ENCODE peak calls at places on chromosomes 1 and 21, in seven cellular contexts. One of them, this sample, is unnamed.

GRCh38 chr1:36831171-36831810 is 203.0 kb downstream of the GRIK3 start:
- DNase-seq in neural progenitor cell: no peak
- DNase-seq in MM.1S: no peak
- DNase-seq in IMR-90: no peak
- DNase-seq in GM12865: no peak
- DNase-seq in CD8-positive, alpha-beta memory T cell: no peak
- DNase-seq in heart right ventricle: no peak
- DNase-seq in this sample: no peak

GRCh38 chr1:58848818-58849411 is 65.1 kb upstream of the JUN start:
- DNase-seq in neural progenitor cell: peak
- DNase-seq in MM.1S: no peak
- DNase-seq in IMR-90: peak
- DNase-seq in GM12865: no peak
- DNase-seq in CD8-positive, alpha-beta memory T cell: no peak
- DNase-seq in heart right ventricle: peak
- DNase-seq in this sample: no peak

GRCh38 chr1:207404849-207405525 is 49.1 kb upstream of the CR2 start:
- DNase-seq in neural progenitor cell: peak
- DNase-seq in MM.1S: peak
- DNase-seq in IMR-90: peak
- DNase-seq in GM12865: peak
- DNase-seq in CD8-positive, alpha-beta memory T cell: no peak
- DNase-seq in heart right ventricle: no peak
- DNase-seq in this sample: no peak

GRCh38 chr1:228016653-228017355 is 10.0 kb downstream of the WNT3A start:
- DNase-seq in neural progenitor cell: no peak
- DNase-seq in MM.1S: no peak
- DNase-seq in IMR-90: no peak
- DNase-seq in GM12865: no peak
- DNase-seq in CD8-positive, alpha-beta memory T cell: no peak
- DNase-seq in heart right ventricle: no peak
- DNase-seq in this sample: no peak

GRCh38 chr1:245894843-245895242 is 612.2 kb downstream of the SMYD3 start:
- DNase-seq in neural progenitor cell: no peak
- DNase-seq in MM.1S: no peak
- DNase-seq in IMR-90: no peak
- DNase-seq in GM12865: peak
- DNase-seq in CD8-positive, alpha-beta memory T cell: no peak
- DNase-seq in heart right ventricle: no peak
- DNase-seq in this sample: no peak

GRCh38 chr1:180167721-180168467 is 13.2 kb downstream of the QSOX1 start:
- DNase-seq in neural progenitor cell: peak
- DNase-seq in MM.1S: no peak
- DNase-seq in IMR-90: peak
- DNase-seq in GM12865: no peak
- DNase-seq in CD8-positive, alpha-beta memory T cell: no peak
- DNase-seq in heart right ventricle: no peak
- DNase-seq in this sample: no peak

GRCh38 chr1:36303244-36303643 is 2.9 kb upstream of the SH3D21 start:
- DNase-seq in neural progenitor cell: no peak
- DNase-seq in MM.1S: no peak
- DNase-seq in IMR-90: no peak
- DNase-seq in GM12865: no peak
- DNase-seq in CD8-positive, alpha-beta memory T cell: no peak
- DNase-seq in heart right ventricle: no peak
- DNase-seq in this sample: no peak

GRCh38 chr1:205041998-205042910 is 758 bp upstream of the CNTN2 start:
- DNase-seq in neural progenitor cell: no peak
- DNase-seq in MM.1S: no peak
- DNase-seq in IMR-90: no peak
- DNase-seq in GM12865: no peak
- DNase-seq in CD8-positive, alpha-beta memory T cell: no peak
- DNase-seq in heart right ventricle: no peak
- DNase-seq in this sample: no peak

GRCh38 chr21:42655797-42656770 is 2.7 kb downstream of the PDE9A start:
- DNase-seq in neural progenitor cell: peak
- DNase-seq in MM.1S: no peak
- DNase-seq in IMR-90: no peak
- DNase-seq in GM12865: no peak
- DNase-seq in CD8-positive, alpha-beta memory T cell: no peak
- DNase-seq in heart right ventricle: no peak
- DNase-seq in this sample: no peak

GRCh38 chr21:38249879-38250278 is 6.9 kb upstream of the KCNJ15 start:
- DNase-seq in neural progenitor cell: no peak
- DNase-seq in MM.1S: no peak
- DNase-seq in IMR-90: no peak
- DNase-seq in GM12865: no peak
- DNase-seq in CD8-positive, alpha-beta memory T cell: no peak
- DNase-seq in heart right ventricle: no peak
- DNase-seq in this sample: no peak

GRCh38 chr1:111203681-111204210 is 3.3 kb upstream of the DENND2D start:
- DNase-seq in neural progenitor cell: no peak
- DNase-seq in MM.1S: peak
- DNase-seq in IMR-90: no peak
- DNase-seq in GM12865: peak
- DNase-seq in CD8-positive, alpha-beta memory T cell: peak
- DNase-seq in heart right ventricle: peak
- DNase-seq in this sample: peak

GRCh38 chr1:28812669-28813468 is 899 bp downstream of the OPRD1 start:
- DNase-seq in neural progenitor cell: no peak
- DNase-seq in MM.1S: no peak
- DNase-seq in IMR-90: no peak
- DNase-seq in GM12865: no peak
- DNase-seq in CD8-positive, alpha-beta memory T cell: no peak
- DNase-seq in heart right ventricle: no peak
- DNase-seq in this sample: no peak

GRCh38 chr21:27818847-27819246 is 852.0 kb upstream of the ADAMTS5 start:
- DNase-seq in neural progenitor cell: no peak
- DNase-seq in MM.1S: no peak
- DNase-seq in IMR-90: no peak
- DNase-seq in GM12865: no peak
- DNase-seq in CD8-positive, alpha-beta memory T cell: no peak
- DNase-seq in heart right ventricle: no peak
- DNase-seq in this sample: no peak

GRCh38 chr1:3222042-3222692 is 153.2 kb downstream of the PRDM16 start:
- DNase-seq in neural progenitor cell: no peak
- DNase-seq in MM.1S: no peak
- DNase-seq in IMR-90: no peak
- DNase-seq in GM12865: no peak
- DNase-seq in CD8-positive, alpha-beta memory T cell: no peak
- DNase-seq in heart right ventricle: no peak
- DNase-seq in this sample: no peak

GRCh38 chr21:36166705-36167104 is 10.1 kb downstream of the DOP1B start:
- DNase-seq in neural progenitor cell: no peak
- DNase-seq in MM.1S: no peak
- DNase-seq in IMR-90: no peak
- DNase-seq in GM12865: no peak
- DNase-seq in CD8-positive, alpha-beta memory T cell: no peak
- DNase-seq in heart right ventricle: no peak
- DNase-seq in this sample: no peak

GRCh38 chr21:32921632-32922230 is 104.0 kb upstream of the OLIG2 start:
- DNase-seq in neural progenitor cell: peak
- DNase-seq in MM.1S: peak
- DNase-seq in IMR-90: peak
- DNase-seq in GM12865: peak
- DNase-seq in CD8-positive, alpha-beta memory T cell: peak
- DNase-seq in heart right ventricle: no peak
- DNase-seq in this sample: no peak

GRCh38 chr21:29017639-29018237 is 1.4 kb downstream of the RWDD2B start:
- DNase-seq in neural progenitor cell: no peak
- DNase-seq in MM.1S: no peak
- DNase-seq in IMR-90: no peak
- DNase-seq in GM12865: peak
- DNase-seq in CD8-positive, alpha-beta memory T cell: no peak
- DNase-seq in heart right ventricle: no peak
- DNase-seq in this sample: no peak
- H3K4me3 ChIP-seq in neural progenitor cell: peak
- H3K4me3 ChIP-seq in MM.1S: peak
- H3K4me3 ChIP-seq in IMR-90: peak
- H3K4me3 ChIP-seq in GM12865: peak
- H3K4me3 ChIP-seq in CD8-positive, alpha-beta memory T cell: peak
- H3K4me3 ChIP-seq in heart right ventricle: no peak
- H3K4me3 ChIP-seq in this sample: peak

DNA sequence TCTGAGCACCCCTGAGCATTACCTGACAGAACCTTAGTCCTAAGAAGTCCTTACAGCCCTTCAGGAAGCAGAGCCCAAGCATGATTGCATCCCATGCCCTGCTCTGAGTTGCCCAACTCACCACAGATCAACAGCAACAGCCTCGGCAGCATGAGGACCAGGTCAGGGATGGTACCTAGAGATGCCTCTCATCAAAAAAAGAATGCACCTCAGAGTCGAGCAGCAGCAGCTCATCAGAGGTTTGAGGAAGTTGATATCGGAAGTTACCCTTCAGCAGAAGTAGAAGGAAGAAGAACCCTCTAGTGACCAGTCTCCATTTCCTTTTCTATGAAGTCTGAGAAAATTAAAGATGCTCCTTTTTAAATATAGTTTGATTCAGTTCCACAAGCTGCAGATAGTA is at the start of gene FCRL1:
- DNase-seq in neural progenitor cell: no peak
- DNase-seq in MM.1S: no peak
- DNase-seq in IMR-90: no peak
- DNase-seq in GM12865: no peak
- DNase-seq in CD8-positive, alpha-beta memory T cell: no peak
- DNase-seq in heart right ventricle: no peak
- DNase-seq in this sample: no peak
- H3K4me3 ChIP-seq in neural progenitor cell: no peak
- H3K4me3 ChIP-seq in MM.1S: no peak
- H3K4me3 ChIP-seq in IMR-90: no peak
- H3K4me3 ChIP-seq in GM12865: no peak
- H3K4me3 ChIP-seq in CD8-positive, alpha-beta memory T cell: no peak
- H3K4me3 ChIP-seq in heart right ventricle: no peak
- H3K4me3 ChIP-seq in this sample: no peak

DNA sequence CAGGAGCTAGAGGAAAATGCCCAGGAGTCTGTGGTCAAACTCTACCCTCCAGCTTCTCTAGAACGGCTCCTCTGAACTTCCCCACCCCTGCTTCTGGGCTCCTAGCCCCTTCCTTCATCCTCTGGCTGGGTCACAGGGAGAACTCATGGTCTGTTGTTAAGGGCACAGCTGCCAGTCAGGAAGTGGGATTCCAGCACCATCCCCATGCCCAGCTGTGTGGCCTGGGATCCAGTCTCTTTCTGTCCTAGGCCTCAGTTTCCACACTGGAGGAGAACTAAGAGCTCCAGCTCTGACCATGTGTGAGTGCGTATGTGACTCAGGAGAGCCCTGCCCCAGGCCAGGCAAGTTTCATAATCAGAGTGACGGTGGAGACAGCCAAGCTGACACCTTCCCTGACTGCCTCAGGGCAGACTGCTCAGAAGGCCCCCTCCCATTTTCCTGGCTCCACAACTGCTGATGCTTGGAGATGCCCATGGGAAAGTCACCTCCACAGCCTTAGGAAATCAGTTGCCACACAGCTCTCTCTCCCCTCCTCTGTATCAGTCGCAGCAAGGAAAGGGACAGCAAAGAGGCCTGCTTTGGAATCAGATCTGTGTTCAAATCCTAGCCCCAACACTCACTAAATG is 1.8 kb downstream of the IGSF8 start:
- DNase-seq in neural progenitor cell: no peak
- DNase-seq in MM.1S: no peak
- DNase-seq in IMR-90: peak
- DNase-seq in GM12865: no peak
- DNase-seq in CD8-positive, alpha-beta memory T cell: no peak
- DNase-seq in heart right ventricle: no peak
- DNase-seq in this sample: no peak
- H3K4me3 ChIP-seq in neural progenitor cell: no peak
- H3K4me3 ChIP-seq in MM.1S: no peak
- H3K4me3 ChIP-seq in IMR-90: no peak
- H3K4me3 ChIP-seq in GM12865: no peak
- H3K4me3 ChIP-seq in CD8-positive, alpha-beta memory T cell: peak
- H3K4me3 ChIP-seq in heart right ventricle: no peak
- H3K4me3 ChIP-seq in this sample: no peak

GRCh38 chr1:155860939-155861496 is 1.7 kb downstream of the SYT11 start:
- DNase-seq in neural progenitor cell: no peak
- DNase-seq in MM.1S: no peak
- DNase-seq in IMR-90: no peak
- DNase-seq in GM12865: no peak
- DNase-seq in CD8-positive, alpha-beta memory T cell: no peak
- DNase-seq in heart right ventricle: no peak
- DNase-seq in this sample: no peak
- H3K4me3 ChIP-seq in neural progenitor cell: no peak
- H3K4me3 ChIP-seq in MM.1S: no peak
- H3K4me3 ChIP-seq in IMR-90: peak
- H3K4me3 ChIP-seq in GM12865: peak
- H3K4me3 ChIP-seq in CD8-positive, alpha-beta memory T cell: no peak
- H3K4me3 ChIP-seq in heart right ventricle: peak
- H3K4me3 ChIP-seq in this sample: peak

GRCh38 chr1:47996060-47996405 is 1.2 kb downstream of the TRABD2B start:
- DNase-seq in neural progenitor cell: no peak
- DNase-seq in MM.1S: no peak
- DNase-seq in IMR-90: no peak
- DNase-seq in GM12865: no peak
- DNase-seq in CD8-positive, alpha-beta memory T cell: no peak
- DNase-seq in heart right ventricle: no peak
- DNase-seq in this sample: no peak

GRCh38 chr1:47997289-47998200 is at the start of gene TRABD2B:
- DNase-seq in neural progenitor cell: peak
- DNase-seq in MM.1S: peak
- DNase-seq in IMR-90: peak
- DNase-seq in GM12865: peak
- DNase-seq in CD8-positive, alpha-beta memory T cell: peak
- DNase-seq in heart right ventricle: peak
- DNase-seq in this sample: peak

GRCh38 chr1:47995306-47996050 is 1.7 kb downstream of the TRABD2B start:
- DNase-seq in neural progenitor cell: no peak
- DNase-seq in MM.1S: no peak
- DNase-seq in IMR-90: no peak
- DNase-seq in GM12865: no peak
- DNase-seq in CD8-positive, alpha-beta memory T cell: no peak
- DNase-seq in heart right ventricle: no peak
- DNase-seq in this sample: no peak

GRCh38 chr1:47998396-47998990 is 1.3 kb upstream of the TRABD2B start:
- DNase-seq in neural progenitor cell: no peak
- DNase-seq in MM.1S: no peak
- DNase-seq in IMR-90: no peak
- DNase-seq in GM12865: no peak
- DNase-seq in CD8-positive, alpha-beta memory T cell: no peak
- DNase-seq in heart right ventricle: no peak
- DNase-seq in this sample: no peak

GRCh38 chr1:47996406-47997226 is 569 bp downstream of the TRABD2B start:
- DNase-seq in neural progenitor cell: peak
- DNase-seq in MM.1S: no peak
- DNase-seq in IMR-90: no peak
- DNase-seq in GM12865: no peak
- DNase-seq in CD8-positive, alpha-beta memory T cell: no peak
- DNase-seq in heart right ventricle: peak
- DNase-seq in this sample: no peak
- H3K4me3 ChIP-seq in neural progenitor cell: peak
- H3K4me3 ChIP-seq in MM.1S: no peak
- H3K4me3 ChIP-seq in IMR-90: peak
- H3K4me3 ChIP-seq in GM12865: no peak
- H3K4me3 ChIP-seq in CD8-positive, alpha-beta memory T cell: no peak
- H3K4me3 ChIP-seq in heart right ventricle: peak
- H3K4me3 ChIP-seq in this sample: no peak

This sample was measured in GM06990.